ENCODE peak calls at places on chromosome 2, in eight cellular contexts. One of them, this sample, is unnamed.

GRCh38 chr2:225937625-225938024 is 538.1 kb downstream of the NYAP2 start:
- DNase-seq in H54: no peak
- DNase-seq in GM12878: no peak
- DNase-seq in tibial nerve: no peak
- DNase-seq in body of pancreas: no peak
- DNase-seq in right lobe of liver: no peak
- DNase-seq in ovary: no peak
- DNase-seq in lower leg skin: no peak
- DNase-seq in this sample: no peak

GRCh38 chr2:80050246-80050645 is 254.3 kb downstream of the LRRTM1 start:
- DNase-seq in H54: no peak
- DNase-seq in GM12878: no peak
- DNase-seq in tibial nerve: no peak
- DNase-seq in body of pancreas: no peak
- DNase-seq in right lobe of liver: no peak
- DNase-seq in ovary: no peak
- DNase-seq in lower leg skin: no peak
- DNase-seq in this sample: no peak

GRCh38 chr2:151063271-151063670 is 198.4 kb downstream of the RBM43 start:
- DNase-seq in H54: no peak
- DNase-seq in GM12878: no peak
- DNase-seq in tibial nerve: no peak
- DNase-seq in body of pancreas: no peak
- DNase-seq in right lobe of liver: no peak
- DNase-seq in ovary: no peak
- DNase-seq in lower leg skin: no peak
- DNase-seq in this sample: no peak

GRCh38 chr2:220783651-220784050 is 788.5 kb downstream of the EPHA4 start:
- DNase-seq in H54: no peak
- DNase-seq in GM12878: no peak
- DNase-seq in tibial nerve: no peak
- DNase-seq in body of pancreas: no peak
- DNase-seq in right lobe of liver: no peak
- DNase-seq in ovary: no peak
- DNase-seq in lower leg skin: no peak
- DNase-seq in this sample: no peak

GRCh38 chr2:183995632-183996031 is 602.7 kb upstream of the ZNF804A start:
- DNase-seq in H54: no peak
- DNase-seq in GM12878: no peak
- DNase-seq in tibial nerve: no peak
- DNase-seq in body of pancreas: peak; percentile 60
- DNase-seq in right lobe of liver: no peak
- DNase-seq in ovary: no peak
- DNase-seq in lower leg skin: no peak
- DNase-seq in this sample: no peak

GRCh38 chr2:40158781-40159180 is 293.1 kb downstream of the SLC8A1 start:
- DNase-seq in H54: no peak
- DNase-seq in GM12878: no peak
- DNase-seq in tibial nerve: no peak
- DNase-seq in body of pancreas: no peak
- DNase-seq in right lobe of liver: no peak
- DNase-seq in ovary: no peak
- DNase-seq in lower leg skin: no peak
- DNase-seq in this sample: no peak

GRCh38 chr2:140737006-140737405 is 1393.8 kb downstream of the LRP1B start:
- DNase-seq in H54: no peak
- DNase-seq in GM12878: no peak
- DNase-seq in tibial nerve: no peak
- DNase-seq in body of pancreas: no peak
- DNase-seq in right lobe of liver: no peak
- DNase-seq in ovary: no peak
- DNase-seq in lower leg skin: no peak
- DNase-seq in this sample: no peak

GRCh38 chr2:85087541-85087940 is 45.7 kb upstream of the TCF7L1 start:
- DNase-seq in H54: no peak
- DNase-seq in GM12878: no peak
- DNase-seq in tibial nerve: no peak
- DNase-seq in body of pancreas: no peak
- DNase-seq in right lobe of liver: no peak
- DNase-seq in ovary: no peak
- DNase-seq in lower leg skin: no peak
- DNase-seq in this sample: no peak

GRCh38 chr2:150618215-150618905 is 130.9 kb upstream of the RND3 start:
- DNase-seq in H54: no peak
- DNase-seq in GM12878: no peak
- DNase-seq in tibial nerve: no peak
- DNase-seq in body of pancreas: no peak
- DNase-seq in right lobe of liver: no peak
- DNase-seq in ovary: no peak
- DNase-seq in lower leg skin: no peak
- DNase-seq in this sample: no peak

GRCh38 chr2:54665436-54665856 is 58.0 kb upstream of the EML6 start:
- DNase-seq in H54: no peak
- DNase-seq in GM12878: no peak
- DNase-seq in tibial nerve: peak; percentile 53
- DNase-seq in body of pancreas: peak; percentile 34
- DNase-seq in right lobe of liver: no peak
- DNase-seq in ovary: no peak
- DNase-seq in lower leg skin: no peak
- DNase-seq in this sample: no peak

GRCh38 chr2:138079976-138080375 is 115.7 kb downstream of the HNMT start:
- DNase-seq in H54: no peak
- DNase-seq in GM12878: no peak
- DNase-seq in tibial nerve: no peak
- DNase-seq in body of pancreas: no peak
- DNase-seq in right lobe of liver: no peak
- DNase-seq in ovary: no peak
- DNase-seq in lower leg skin: no peak
- DNase-seq in this sample: no peak

GRCh38 chr2:43070039-43070438 is 156.4 kb downstream of the ZFP36L2 start:
- DNase-seq in H54: no peak
- DNase-seq in GM12878: no peak
- DNase-seq in tibial nerve: no peak
- DNase-seq in body of pancreas: peak; percentile 34
- DNase-seq in right lobe of liver: peak; percentile 54
- DNase-seq in ovary: peak; percentile 34
- DNase-seq in lower leg skin: peak; percentile 88
- DNase-seq in this sample: no peak

GRCh38 chr2:190407246-190407661 is 901 bp upstream of the MFSD6 start:
- DNase-seq in H54: no peak
- DNase-seq in GM12878: no peak
- DNase-seq in tibial nerve: no peak
- DNase-seq in body of pancreas: no peak
- DNase-seq in right lobe of liver: no peak
- DNase-seq in ovary: no peak
- DNase-seq in lower leg skin: no peak
- DNase-seq in this sample: peak; percentile 46

GRCh38 chr2:106012591-106013347 is 181.3 kb downstream of the UXS1 start:
- DNase-seq in H54: no peak
- DNase-seq in GM12878: no peak
- DNase-seq in tibial nerve: no peak
- DNase-seq in body of pancreas: no peak
- DNase-seq in right lobe of liver: no peak
- DNase-seq in ovary: no peak
- DNase-seq in lower leg skin: no peak
- DNase-seq in this sample: no peak

GRCh38 chr2:203534486-203535077 is 519 bp downstream of the RAPH1 start:
- DNase-seq in H54: no peak
- DNase-seq in GM12878: no peak
- DNase-seq in tibial nerve: peak; percentile 9
- DNase-seq in body of pancreas: no peak
- DNase-seq in right lobe of liver: peak; percentile 62
- DNase-seq in ovary: peak; percentile 43
- DNase-seq in lower leg skin: peak; percentile 89
- DNase-seq in this sample: peak; percentile 50

GRCh38 chr2:2828774-2829368 is 497.8 kb upstream of the MYT1L start:
- DNase-seq in H54: no peak
- DNase-seq in GM12878: no peak
- DNase-seq in tibial nerve: no peak
- DNase-seq in body of pancreas: no peak
- DNase-seq in right lobe of liver: no peak
- DNase-seq in ovary: no peak
- DNase-seq in lower leg skin: peak; percentile 78
- DNase-seq in this sample: peak; percentile 44

GRCh38 chr2:38174646-38175096 is 98.7 kb upstream of the CYP1B1 start:
- DNase-seq in H54: no peak
- DNase-seq in GM12878: no peak
- DNase-seq in tibial nerve: peak; percentile 61
- DNase-seq in body of pancreas: no peak
- DNase-seq in right lobe of liver: no peak
- DNase-seq in ovary: no peak
- DNase-seq in lower leg skin: no peak
- DNase-seq in this sample: no peak

GRCh38 chr2:96665083-96665569 is 22.6 kb downstream of the FER1L5 start:
- DNase-seq in H54: peak; percentile 89
- DNase-seq in GM12878: no peak
- DNase-seq in tibial nerve: peak; percentile 29
- DNase-seq in body of pancreas: peak; percentile 35
- DNase-seq in right lobe of liver: no peak
- DNase-seq in ovary: no peak
- DNase-seq in lower leg skin: no peak
- DNase-seq in this sample: no peak

GRCh38 chr2:213733893-213734292 is 449.6 kb downstream of the SPAG16 start:
- DNase-seq in H54: no peak
- DNase-seq in GM12878: peak; percentile 59
- DNase-seq in tibial nerve: no peak
- DNase-seq in body of pancreas: no peak
- DNase-seq in right lobe of liver: no peak
- DNase-seq in ovary: no peak
- DNase-seq in lower leg skin: no peak
- DNase-seq in this sample: no peak

GRCh38 chr2:137117385-137117784 is 352.0 kb downstream of the THSD7B start:
- DNase-seq in H54: no peak
- DNase-seq in GM12878: no peak
- DNase-seq in tibial nerve: no peak
- DNase-seq in body of pancreas: no peak
- DNase-seq in right lobe of liver: no peak
- DNase-seq in ovary: no peak
- DNase-seq in lower leg skin: no peak
- DNase-seq in this sample: no peak

GRCh38 chr2:68357608-68358337 is 7.3 kb upstream of the PLEK start:
- DNase-seq in H54: peak; percentile 36
- DNase-seq in GM12878: no peak
- DNase-seq in tibial nerve: peak; percentile 33
- DNase-seq in body of pancreas: peak; percentile 26
- DNase-seq in right lobe of liver: peak; percentile 50
- DNase-seq in ovary: no peak
- DNase-seq in lower leg skin: no peak
- DNase-seq in this sample: no peak

GRCh38 chr2:107363811-107364210 is 462.9 kb upstream of the RGPD4 start:
- DNase-seq in H54: no peak
- DNase-seq in GM12878: no peak
- DNase-seq in tibial nerve: no peak
- DNase-seq in body of pancreas: no peak
- DNase-seq in right lobe of liver: no peak
- DNase-seq in ovary: no peak
- DNase-seq in lower leg skin: no peak
- DNase-seq in this sample: no peak

GRCh38 chr2:43105586-43106562 is 120.5 kb downstream of the ZFP36L2 start:
- DNase-seq in H54: peak; percentile 41
- DNase-seq in GM12878: peak; percentile 35
- DNase-seq in tibial nerve: peak; percentile 57
- DNase-seq in body of pancreas: no peak
- DNase-seq in right lobe of liver: no peak
- DNase-seq in ovary: peak; percentile 47
- DNase-seq in lower leg skin: no peak
- DNase-seq in this sample: no peak

GRCh38 chr2:158686166-158686792 is 108.8 kb upstream of the DAPL1 start:
- DNase-seq in H54: no peak
- DNase-seq in GM12878: no peak
- DNase-seq in tibial nerve: no peak
- DNase-seq in body of pancreas: no peak
- DNase-seq in right lobe of liver: no peak
- DNase-seq in ovary: no peak
- DNase-seq in lower leg skin: no peak
- DNase-seq in this sample: no peak

GRCh38 chr2:54803783-54804758 is 80.6 kb downstream of the EML6 start:
- DNase-seq in H54: no peak
- DNase-seq in GM12878: no peak
- DNase-seq in tibial nerve: no peak
- DNase-seq in body of pancreas: no peak
- DNase-seq in right lobe of liver: no peak
- DNase-seq in ovary: no peak
- DNase-seq in lower leg skin: no peak
- DNase-seq in this sample: no peak

GRCh38 chr2:20618468-20618885 is 32.4 kb downstream of the HS1BP3 start:
- DNase-seq in H54: no peak
- DNase-seq in GM12878: no peak
- DNase-seq in tibial nerve: no peak
- DNase-seq in body of pancreas: no peak
- DNase-seq in right lobe of liver: no peak
- DNase-seq in ovary: no peak
- DNase-seq in lower leg skin: peak; percentile 91
- DNase-seq in this sample: no peak

GRCh38 chr2:149365826-149366583 is 35.6 kb downstream of the LYPD6 start:
- DNase-seq in H54: no peak
- DNase-seq in GM12878: no peak
- DNase-seq in tibial nerve: no peak
- DNase-seq in body of pancreas: peak; percentile 31
- DNase-seq in right lobe of liver: peak; percentile 73
- DNase-seq in ovary: no peak
- DNase-seq in lower leg skin: no peak
- DNase-seq in this sample: no peak

GRCh38 chr2:231672617-231673347 is 35.5 kb upstream of the PTMA start:
- DNase-seq in H54: peak; percentile 85
- DNase-seq in GM12878: peak; percentile 71
- DNase-seq in tibial nerve: no peak
- DNase-seq in body of pancreas: no peak
- DNase-seq in right lobe of liver: no peak
- DNase-seq in ovary: peak; percentile 61
- DNase-seq in lower leg skin: no peak
- DNase-seq in this sample: peak; percentile 89
- TF ChIP-seq POLR2A in H54: no peak
- TF ChIP-seq POLR2A in GM12878: peak; percentile 43
- TF ChIP-seq POLR2A in tibial nerve: no peak
- TF ChIP-seq POLR2A in body of pancreas: no peak
- TF ChIP-seq POLR2A in right lobe of liver: no peak
- TF ChIP-seq POLR2A in ovary: no peak
- TF ChIP-seq POLR2A in lower leg skin: no peak
- TF ChIP-seq POLR2A in this sample: peak; percentile 18

GRCh38 chr2:219509780-219510511 is 4.3 kb upstream of the ASIC4 start:
- DNase-seq in H54: peak; percentile 60
- DNase-seq in GM12878: no peak
- DNase-seq in tibial nerve: peak; percentile 37
- DNase-seq in body of pancreas: peak; percentile 64
- DNase-seq in right lobe of liver: peak; percentile 54
- DNase-seq in ovary: peak; percentile 66
- DNase-seq in lower leg skin: no peak
- DNase-seq in this sample: peak; percentile 37
- TF ChIP-seq POLR2A in H54: no peak
- TF ChIP-seq POLR2A in GM12878: no peak
- TF ChIP-seq POLR2A in tibial nerve: no peak
- TF ChIP-seq POLR2A in body of pancreas: no peak
- TF ChIP-seq POLR2A in right lobe of liver: no peak
- TF ChIP-seq POLR2A in ovary: no peak
- TF ChIP-seq POLR2A in lower leg skin: no peak
- TF ChIP-seq POLR2A in this sample: no peak

GRCh38 chr2:63842149-63843061 is 709 bp downstream of the UGP2 start:
- DNase-seq in H54: no peak
- DNase-seq in GM12878: no peak
- DNase-seq in tibial nerve: peak; percentile 61
- DNase-seq in body of pancreas: peak; percentile 36
- DNase-seq in right lobe of liver: peak; percentile 58
- DNase-seq in ovary: peak; percentile 53
- DNase-seq in lower leg skin: no peak
- DNase-seq in this sample: no peak
- TF ChIP-seq POLR2A in H54: no peak
- TF ChIP-seq POLR2A in GM12878: no peak
- TF ChIP-seq POLR2A in tibial nerve: peak; percentile 51
- TF ChIP-seq POLR2A in body of pancreas: no peak
- TF ChIP-seq POLR2A in right lobe of liver: peak; percentile 15
- TF ChIP-seq POLR2A in ovary: peak; percentile 75
- TF ChIP-seq POLR2A in lower leg skin: no peak
- TF ChIP-seq POLR2A in this sample: peak; percentile 42

GRCh38 chr2:230983566-230983965 is 12.4 kb upstream of the SPATA3 start:
- DNase-seq in H54: no peak
- DNase-seq in GM12878: no peak
- DNase-seq in tibial nerve: no peak
- DNase-seq in body of pancreas: no peak
- DNase-seq in right lobe of liver: no peak
- DNase-seq in ovary: no peak
- DNase-seq in lower leg skin: peak; percentile 54
- DNase-seq in this sample: no peak
- TF ChIP-seq POLR2A in H54: no peak
- TF ChIP-seq POLR2A in GM12878: peak; percentile 20
- TF ChIP-seq POLR2A in tibial nerve: no peak
- TF ChIP-seq POLR2A in body of pancreas: no peak
- TF ChIP-seq POLR2A in right lobe of liver: no peak
- TF ChIP-seq POLR2A in ovary: no peak
- TF ChIP-seq POLR2A in lower leg skin: no peak
- TF ChIP-seq POLR2A in this sample: no peak

This sample was measured in Peyer's patch.